ENCODE peak calls at places on chromosomes 7 and 10, in six cellular contexts. H is tibial artery, Y is tibial nerve, K is SK-N-SH, Z is suprapubic skin, T is cardiac muscle cell. D is an unnamed sample.

GRCh38 chr10:116669832-116670644 is 49.3 kb downstream of the PNLIPRP2 start:
- DNase-seq in Z (peak; percentile 61), T (peak; percentile 63), K (peak; percentile 77), H (no peak), Y (no peak), D (peak; percentile 36)

GRCh38 chr10:93352638-93353383 is 129.3 kb downstream of the MYOF start:
- DNase-seq in Z (no peak), H (no peak), K (peak; percentile 44), Y (peak; percentile 34), T (peak; percentile 67), D (no peak)

GRCh38 chr7:356087-356486 is 66.1 kb downstream of the FOXL3 start:
- DNase-seq in Y (no peak), T (no peak), K (no peak), H (no peak), Z (no peak), D (no peak)

GRCh38 chr10:132167976-132168375 is 18.8 kb upstream of the DPYSL4 start:
- DNase-seq in T (no peak), K (no peak), Z (no peak), Y (no peak), H (no peak), D (no peak)

GRCh38 chr7:159167139-159167538 is 22.5 kb upstream of the VIPR2 start:
- DNase-seq in H (no peak), Z (no peak), Y (no peak), T (no peak), K (no peak), D (no peak)

GRCh38 chr10:51269816-51270215 is 195.5 kb downstream of the PRKG1 start:
- DNase-seq in T (no peak), H (no peak), K (no peak), Z (no peak), Y (no peak), D (no peak)

GRCh38 chr10:124646483-124647352 is 97.5 kb downstream of the FAM53B start:
- DNase-seq in Y (peak; percentile 86), H (peak; percentile 88), K (peak; percentile 68), Z (no peak), T (no peak), D (peak; percentile 81)

GRCh38 chr10:1544209-1544673 is 193.1 kb downstream of the ADARB2 start:
- DNase-seq in H (no peak), Y (no peak), Z (no peak), T (no peak), K (no peak), D (no peak)

GRCh38 chr10:35961501-35961900 is 319.4 kb upstream of the FZD8 start:
- DNase-seq in Y (no peak), H (no peak), K (no peak), Z (no peak), T (no peak), D (no peak)

GRCh38 chr7:133053321-133053891 is 28.5 kb downstream of the CHCHD3 start:
- DNase-seq in Z (no peak), Y (peak; percentile 27), T (no peak), H (peak; percentile 65), K (no peak), D (no peak)

GRCh38 chr7:70857793-70858545 is 274.0 kb upstream of the GALNT17 start:
- DNase-seq in H (no peak), T (no peak), K (no peak), Z (no peak), Y (no peak), D (no peak)

GRCh38 chr10:24847476-24847875 is 104.9 kb downstream of the PRTFDC1 start:
- DNase-seq in K (no peak), Y (no peak), T (no peak), H (no peak), Z (no peak), D (no peak)

GRCh38 chr7:34315032-34315431 is 343.0 kb upstream of the NPSR1 start:
- DNase-seq in T (no peak), Z (no peak), Y (no peak), H (no peak), K (no peak), D (no peak)

GRCh38 chr7:17608114-17608833 is 309.8 kb downstream of the AHR start:
- DNase-seq in Y (no peak), K (no peak), H (no peak), T (no peak), Z (no peak), D (no peak)

GRCh38 chr10:123796736-123797135 is 94.9 kb downstream of the CPXM2 start:
- DNase-seq in Y (no peak), H (no peak), T (no peak), K (no peak), Z (no peak), D (no peak)

GRCh38 chr10:81876253-81876731 is 1.3 kb downstream of the NRG3 start:
- DNase-seq in H (no peak), Z (no peak), Y (no peak), T (peak; percentile 57), K (peak; percentile 45), D (peak; percentile 20)

GRCh38 chr10:11673346-11674330 is 62.2 kb upstream of the USP6NL start:
- DNase-seq in K (no peak), Z (no peak), T (no peak), Y (no peak), H (no peak), D (no peak)

GRCh38 chr10:126252884-126253612 is 135.2 kb downstream of the ADAM12 start:
- DNase-seq in K (no peak), Z (no peak), T (no peak), H (no peak), Y (peak; percentile 51), D (no peak)

GRCh38 chr10:30436200-30436599 is 2.2 kb downstream of the MAP3K8 start:
- DNase-seq in H (no peak), T (peak; percentile 78), Y (no peak), K (no peak), Z (no peak), D (no peak)

GRCh38 chr7:155244675-155245074 is 53.0 kb upstream of the INSIG1 start:
- DNase-seq in T (no peak), Z (no peak), K (no peak), H (no peak), Y (no peak), D (no peak)

GRCh38 chr7:99141756-99142726 is 1.9 kb downstream of the SMURF1 start:
- DNase-seq in Z (peak; percentile 86), T (peak; percentile 69), H (peak; percentile 60), K (peak; percentile 78), Y (peak; percentile 77), D (peak; percentile 42)

DNA sequence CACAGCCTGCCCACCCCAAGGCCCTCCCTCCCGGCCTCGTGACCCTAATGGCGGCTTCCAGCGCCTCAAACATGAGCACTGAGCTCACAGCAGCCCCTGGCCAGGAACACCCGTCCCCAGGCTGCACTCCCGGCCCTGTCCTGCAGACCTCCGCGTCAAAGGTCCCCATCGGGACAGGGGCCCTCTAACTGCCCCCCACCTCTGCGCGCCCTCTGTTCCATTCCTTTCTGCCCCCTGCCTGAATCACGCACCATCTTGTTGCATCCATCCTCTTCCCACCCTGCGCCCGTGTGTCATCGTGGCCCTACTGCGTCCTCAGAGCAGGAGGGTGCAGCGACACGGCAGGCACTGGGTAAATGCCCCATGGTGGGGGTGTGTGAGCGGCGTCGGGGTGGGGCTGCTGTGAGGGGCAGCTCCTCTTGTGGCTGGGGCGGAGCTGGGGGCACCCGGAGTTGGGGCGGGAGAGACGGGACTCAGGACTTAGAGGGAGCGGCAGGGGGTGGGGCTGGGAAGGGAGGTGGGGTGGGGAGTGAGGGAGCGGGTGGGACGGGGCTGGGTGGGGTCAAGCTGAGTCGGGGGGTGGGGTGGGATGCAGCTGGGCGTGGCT is 13.4 kb downstream of the SLC29A4 start:
- DNase-seq in H (no peak), T (no peak), Y (no peak), Z (no peak), K (no peak), D (no peak)
- H3K4me3 ChIP-seq in H (no peak overlapping the region), T (no peak overlapping the region), Y (no peak overlapping the region), Z (no peak overlapping the region), K (no peak overlapping the region), D (no peak overlapping the region)

DNA sequence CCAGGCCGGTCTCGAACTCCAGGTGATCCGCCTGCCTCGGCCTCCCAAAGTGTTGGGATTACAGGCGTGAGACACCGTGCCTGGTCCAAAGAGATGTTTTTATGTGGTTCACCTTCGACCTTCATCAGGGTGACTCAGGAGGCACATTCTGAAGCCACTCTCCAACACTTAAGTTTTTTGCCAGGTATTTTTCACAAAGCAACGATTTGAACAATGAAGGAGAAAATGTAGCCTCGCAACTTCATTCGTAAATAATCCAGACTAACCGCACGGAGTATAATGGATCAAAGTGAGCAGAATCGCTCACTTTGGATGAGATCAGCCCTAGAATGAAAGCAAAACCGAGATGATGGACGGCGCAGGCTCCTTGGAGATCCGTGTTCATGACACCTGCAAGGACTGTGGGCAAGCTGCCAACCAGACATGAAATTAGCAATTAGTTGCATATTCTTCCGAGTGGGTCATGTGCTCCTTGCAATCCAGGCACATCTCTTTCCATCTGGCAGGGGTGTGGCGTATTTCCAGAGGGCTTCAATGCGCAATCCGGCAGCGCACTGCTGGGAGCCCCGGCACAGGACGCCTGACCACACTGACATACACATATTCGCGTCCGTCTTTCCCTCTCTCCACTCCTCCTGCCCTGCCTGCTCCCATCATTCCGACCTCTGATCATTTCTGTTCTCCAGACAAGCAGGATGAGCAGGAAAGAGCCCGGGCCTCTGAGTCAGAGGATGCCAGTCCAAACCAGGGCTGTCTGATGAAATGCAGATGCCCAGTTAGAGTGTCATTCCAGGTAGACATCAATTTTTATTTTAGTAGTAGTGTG is 148.4 kb downstream of the KLF6 start:
- DNase-seq in H (no peak), Y (no peak), T (no peak), Z (no peak), K (peak; percentile 42), D (peak; percentile 83)
- H3K4me1 ChIP-seq in H (peaks cover 3% of the 10 kb centered on the region), Y (no peaks in the 10 kb centered on the region), T (no peaks in the 10 kb centered on the region), Z (peaks cover 10% of the 10 kb centered on the region), K (peaks cover 7% of the 10 kb centered on the region), D (no peaks in the 10 kb centered on the region)

DNA sequence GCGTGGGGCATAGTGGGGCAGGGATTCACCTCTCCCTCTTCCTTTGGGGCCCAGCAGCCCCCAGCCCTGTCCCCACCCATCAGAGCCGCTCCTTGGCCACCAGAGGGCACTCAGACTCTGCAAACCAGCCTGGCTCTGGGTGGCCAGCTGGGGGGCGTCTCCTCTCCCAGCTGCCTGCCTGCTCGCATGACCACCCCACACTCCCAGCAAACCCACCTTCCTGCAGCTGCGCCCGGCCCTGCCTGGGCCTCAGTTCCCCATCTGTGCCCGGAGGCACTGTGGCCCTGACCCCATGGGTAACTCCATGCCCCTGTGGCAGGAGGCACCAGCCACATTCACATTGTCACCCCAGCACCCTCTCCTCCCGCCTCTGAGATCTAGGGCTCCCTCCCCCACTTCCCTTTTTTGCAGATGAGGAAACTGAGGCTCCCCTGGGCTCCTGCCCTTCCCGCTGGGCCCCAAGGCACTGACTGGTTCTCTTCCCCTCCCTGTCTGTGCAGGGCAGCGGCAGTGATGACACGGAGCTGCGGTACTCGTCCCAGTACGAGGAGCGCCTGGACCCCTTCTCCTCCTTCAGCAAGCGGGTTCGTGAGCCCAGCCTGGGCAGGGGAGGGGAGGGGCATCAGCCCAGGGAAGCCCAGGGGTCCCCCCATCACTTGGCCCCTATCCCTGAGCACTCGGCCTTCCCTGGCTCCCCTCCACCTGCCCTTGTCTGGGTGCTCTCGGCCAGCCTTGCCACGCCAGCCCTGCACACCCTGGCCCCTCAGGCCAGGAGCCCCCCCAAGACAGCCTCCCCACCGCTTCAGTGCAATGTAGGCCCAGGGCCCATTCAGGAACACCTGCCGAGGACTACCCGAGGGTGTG is 6.9 kb upstream of the SH2B2 start:
- DNase-seq in T (peak; percentile 78), H (no peak), Z (no peak), K (peak; percentile 98), Y (no peak), D (peak; percentile 83)
- TF ChIP-seq CTCF in T (peak; percentile 83), H (peak; percentile 74), Z (peak; percentile 47), K (peak; percentile 99), Y (peak; percentile 80), D (peak; percentile 93)

DNA sequence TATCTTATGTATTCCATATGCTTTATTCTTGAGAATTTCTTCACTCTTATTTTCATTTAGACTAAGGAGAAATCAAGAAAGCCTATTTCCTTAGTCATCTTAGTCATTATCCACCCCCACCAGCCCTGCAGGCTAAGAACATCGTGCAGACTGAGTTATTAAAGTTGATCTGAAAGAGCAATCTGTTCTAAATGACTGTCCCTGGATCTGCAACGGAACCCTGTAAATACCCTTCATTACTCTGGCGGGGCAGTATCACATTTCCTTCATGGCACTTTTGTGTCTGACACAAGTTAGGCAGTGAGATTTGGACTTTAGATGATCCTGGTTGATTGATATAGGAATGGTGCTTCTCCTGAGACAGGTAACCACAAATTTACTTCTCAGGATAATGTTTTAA is 3.5 kb upstream of the MYPN start:
- DNase-seq in Y (no peak), Z (no peak), T (no peak), K (no peak), H (no peak), D (peak; percentile 18)
- H3K4me3 ChIP-seq in Y (no peak overlapping the region), Z (no peak overlapping the region), T (no peak overlapping the region), K (peak overlapping the region; percentile 9), H (no peak overlapping the region), D (no peak overlapping the region)